ENCODE peak calls at places on chromosomes 3 and 15, in five cellular contexts. G, X, R, L and M are unnamed samples.

GRCh38 chr3:72633101-72633500 is 215.1 kb downstream of the SHQ1 start:
- DNase-seq in G (peak), R (no peak), X (no peak), L (no peak), M (no peak)

GRCh38 chr3:189967254-189967865 is 153.3 kb downstream of the P3H2 start:
- DNase-seq in R (peak), L (no peak), X (peak), G (peak), M (no peak)

GRCh38 chr3:170542704-170543103 is 43.2 kb downstream of the SLC7A14 start:
- DNase-seq in G (peak), X (no peak), L (no peak), R (no peak), M (no peak)

GRCh38 chr3:71101014-71101413 is 482.5 kb downstream of the FOXP1 start:
- DNase-seq in L (no peak), X (no peak), R (no peak), G (peak), M (no peak)

GRCh38 chr3:49839193-49839809 is 17.1 kb downstream of the TRAIP start:
- DNase-seq in X (peak), R (peak), L (peak), G (peak), M (peak)

GRCh38 chr15:90232941-90233700 is 620 bp downstream of the CIB1 start:
- DNase-seq in X (peak), R (no peak), G (peak), L (peak), M (peak)

GRCh38 chr3:193851941-193852674 is 259.1 kb downstream of the OPA1 start:
- DNase-seq in G (no peak), X (peak), R (no peak), L (no peak), M (no peak)

GRCh38 chr15:41911691-41912345 is 18.0 kb upstream of the SPTBN5 start:
- DNase-seq in G (no peak), R (no peak), L (no peak), X (no peak), M (no peak)

GRCh38 chr3:89474333-89475130 is 367.1 kb downstream of the EPHA3 start:
- DNase-seq in G (no peak), R (no peak), X (no peak), L (no peak), M (no peak)

GRCh38 chr3:72322264-72322976 is 525.8 kb downstream of the SHQ1 start:
- DNase-seq in X (no peak), R (no peak), G (no peak), L (no peak), M (no peak)

GRCh38 chr3:185549651-185550111 is 2.7 kb downstream of the LIPH start:
- DNase-seq in R (no peak), L (no peak), X (no peak), G (peak), M (no peak)

GRCh38 chr3:106332884-106333283 is 464.1 kb upstream of the CBLB start:
- DNase-seq in L (no peak), R (no peak), G (peak), X (no peak), M (no peak)

GRCh38 chr3:189947948-189948723 is 172.6 kb downstream of the P3H2 start:
- DNase-seq in X (peak), G (peak), L (no peak), R (no peak), M (no peak)

GRCh38 chr15:51758645-51759044 is 7.2 kb downstream of the TMOD2 start:
- DNase-seq in R (no peak), L (no peak), X (no peak), G (peak), M (no peak)

GRCh38 chr3:121557426-121557934 is 10.3 kb upstream of the ARGFX start:
- DNase-seq in G (no peak), X (no peak), L (no peak), R (no peak), M (no peak)

GRCh38 chr15:50484781-50485180 is 60.6 kb downstream of the USP8 start:
- DNase-seq in L (no peak), R (no peak), X (no peak), G (no peak), M (no peak)

GRCh38 chr3:150251654-150252053 is 156.4 kb upstream of the TSC22D2 start:
- DNase-seq in X (no peak), L (no peak), G (peak), R (no peak), M (no peak)

GRCh38 chr3:125168711-125169410 is 43.7 kb downstream of the SLC12A8 start:
- DNase-seq in R (no peak), L (no peak), G (no peak), X (no peak), M (no peak)

GRCh38 chr3:140363801-140364200 is 314.1 kb upstream of the TRIM42 start:
- DNase-seq in L (no peak), R (no peak), X (no peak), G (no peak), M (no peak)

GRCh38 chr15:90619939-90620338 is 90.2 kb downstream of the CRTC3 start:
- DNase-seq in R (no peak), X (no peak), L (no peak), G (no peak), M (no peak)

GRCh38 chr15:75727851-75728715 is 15.4 kb upstream of the CSPG4 start:
- DNase-seq in X (peak), R (peak), G (no peak), L (peak), M (peak)

GRCh38 chr15:87033056-87033455 is 953.4 kb downstream of the AGBL1 start:
- DNase-seq in L (no peak), X (peak), R (no peak), G (peak), M (no peak)

GRCh38 chr3:15301761-15302160 is 30.6 kb downstream of the SH3BP5 start:
- DNase-seq in X (no peak), L (no peak), R (no peak), G (no peak), M (no peak)

GRCh38 chr3:30688776-30689175 is 82.4 kb downstream of the TGFBR2 start:
- DNase-seq in L (no peak), X (no peak), G (peak), R (no peak), M (no peak)

GRCh38 chr3:139694542-139694941 is 16.8 kb upstream of the NMNAT3 start:
- DNase-seq in X (no peak), G (no peak), L (no peak), R (no peak), M (no peak)

GRCh38 chr3:23162939-23163338 is 40.2 kb upstream of the UBE2E2 start:
- DNase-seq in G (no peak), X (no peak), L (no peak), R (no peak), M (no peak)

GRCh38 chr3:69869021-69869420 is 129.8 kb downstream of the MITF start:
- DNase-seq in L (no peak), R (no peak), X (no peak), G (no peak), M (no peak)

GRCh38 chr3:59451041-59451763 is 401.4 kb upstream of the CFAP20DC start:
- DNase-seq in G (no peak), L (peak), R (no peak), X (no peak), M (peak)

GRCh38 chr3:182104811-182105316 is 393.1 kb downstream of the SOX2 start:
- DNase-seq in R (no peak), X (no peak), L (no peak), G (no peak), M (no peak)

GRCh38 chr3:122936335-122936734 is 91.2 kb downstream of the SEMA5B start:
- DNase-seq in L (no peak), X (no peak), R (no peak), G (no peak), M (no peak)

GRCh38 chr3:134486577-134487041 is 752 bp downstream of the CEP63 start:
- DNase-seq in X (no peak), G (peak), L (peak), R (no peak), M (no peak)

GRCh38 chr3:127006781-127007436 is 24.0 kb downstream of the PLXNA1 start:
- DNase-seq in L (no peak), G (no peak), R (no peak), X (no peak), M (no peak)

GRCh38 chr15:63040954-63041353 is 1.6 kb upstream of the TPM1 start:
- DNase-seq in X (no peak), L (no peak), R (no peak), G (no peak), M (no peak)

GRCh38 chr3:194925614-194926013 is 239.9 kb downstream of the FAM43A start:
- DNase-seq in L (no peak), G (no peak), R (no peak), X (no peak), M (no peak)

GRCh38 chr15:68538291-68538690 is 40.5 kb upstream of the CORO2B start:
- DNase-seq in L (no peak), R (no peak), X (no peak), G (no peak), M (no peak)

GRCh38 chr3:144294659-144295538 is 323.3 kb downstream of the DIPK2A start:
- DNase-seq in L (no peak), G (no peak), X (no peak), R (no peak), M (no peak)

GRCh38 chr15:36323607-36324006 is 255.8 kb upstream of the CDIN1 start:
- DNase-seq in L (no peak), X (no peak), R (no peak), G (peak), M (no peak)